ENCODE peak calls at places on chromosomes 5 and 9, in four cellular contexts. D, X, J and M are unnamed samples.
A peak's percentile ranks its signal among the peaks of the same experiment; 100 is the strongest.

GRCh38 chr5:160357861-160358411 is 12.5 kb downstream of the C1QTNF2 start:
- DNase-seq in D (no peak), X (peak; percentile 50), J (no peak), M (no peak)

GRCh38 chr9:126162611-126163381 is 163.8 kb upstream of the MVB12B start:
- DNase-seq in D (no peak), X (no peak), J (no peak), M (no peak)

GRCh38 chr5:91223886-91224285 is 159.2 kb downstream of the ARRDC3 start:
- DNase-seq in D (peak; percentile 9), X (no peak), J (no peak), M (no peak)

GRCh38 chr5:137218471-137218870 is 280.7 kb downstream of the SPOCK1 start:
- DNase-seq in D (peak; percentile 52), X (no peak), J (no peak), M (no peak)

GRCh38 chr9:14945351-14945750 is 35.1 kb upstream of the FREM1 start:
- DNase-seq in D (no peak), X (no peak), J (no peak), M (no peak)

GRCh38 chr5:42614509-42614908 is 142.1 kb upstream of the CCDC152 start:
- DNase-seq in D (peak; percentile 7), X (no peak), J (no peak), M (no peak)

GRCh38 chr9:120439147-120439546 is 140.8 kb downstream of the CDK5RAP2 start:
- DNase-seq in D (peak; percentile 23), X (no peak), J (no peak), M (peak; percentile 39)

GRCh38 chr9:93681316-93682154 is 105.2 kb downstream of the PHF2 start:
- DNase-seq in D (no peak), X (no peak), J (no peak), M (no peak)

GRCh38 chr5:160500776-160501175 is 79.1 kb downstream of the PTTG1 start:
- DNase-seq in D (no peak), X (no peak), J (no peak), M (no peak)

GRCh38 chr5:1448511-1449011 is 3.3 kb upstream of the SLC6A3 start:
- DNase-seq in D (no peak), X (no peak), J (no peak), M (no peak)

GRCh38 chr5:125536582-125536981 is 790.1 kb upstream of the ZNF608 start:
- DNase-seq in D (peak; percentile 27), X (no peak), J (no peak), M (no peak)

GRCh38 chr9:111276723-111277122 is 53.3 kb downstream of the OR2K2 start:
- DNase-seq in D (no peak), X (no peak), J (no peak), M (no peak)

GRCh38 chr9:136141716-136142415 is 23.2 kb upstream of the TMEM250 start:
- DNase-seq in D (no peak), X (no peak), J (no peak), M (no peak)

GRCh38 chr9:128946945-128947422 is 419 bp downstream of the DOLK start:
- DNase-seq in D (peak; percentile 11), X (no peak), J (no peak), M (peak; percentile 73)

GRCh38 chr9:131732636-131733340 is 7.1 kb downstream of the RAPGEF1 start:
- DNase-seq in D (no peak), X (no peak), J (no peak), M (no peak)

GRCh38 chr5:14268236-14268701 is 125.1 kb downstream of the TRIO start:
- DNase-seq in D (peak; percentile 81), X (no peak), J (no peak), M (peak; percentile 41)

GRCh38 chr5:134526483-134527155 is 1.1 kb downstream of the JADE2 start:
- DNase-seq in D (no peak), X (peak; percentile 84), J (peak; percentile 69), M (peak; percentile 69)

GRCh38 chr9:35091536-35091935 is 4.9 kb downstream of the PIGO start:
- DNase-seq in D (no peak), X (no peak), J (no peak), M (no peak)

GRCh38 chr5:138527170-138527569 is 15.9 kb downstream of the ETF1 start:
- DNase-seq in D (no peak), X (no peak), J (no peak), M (no peak)

GRCh38 chr9:76567086-76567485 is 108.1 kb downstream of the GCNT1 start:
- DNase-seq in D (no peak), X (no peak), J (no peak), M (no peak)

GRCh38 chr5:150279618-150280017 is 10.0 kb downstream of the CAMK2A start:
- DNase-seq in D (no peak), X (no peak), J (no peak), M (no peak)

GRCh38 chr9:92506184-92506857 is 24.0 kb upstream of the ASPN start:
- DNase-seq in D (peak; percentile 95), X (no peak), J (no peak), M (no peak)

GRCh38 chr5:71699233-71699632 is 19.8 kb upstream of the CARTPT start:
- DNase-seq in D (no peak), X (no peak), J (no peak), M (no peak)

GRCh38 chr5:100840364-100840763 is 62.7 kb downstream of the ST8SIA4 start:
- DNase-seq in D (peak; percentile 35), X (no peak), J (no peak), M (peak; percentile 28)

GRCh38 chr5:74326571-74327338 is 313.8 kb downstream of the ENC1 start:
- DNase-seq in D (peak; percentile 96), X (no peak), J (no peak), M (peak; percentile 19)

GRCh38 chr9:110814159-110814558 is 145.6 kb downstream of the MUSK start:
- DNase-seq in D (peak; percentile 25), X (no peak), J (no peak), M (no peak)

GRCh38 chr9:92275541-92275940 is 18.0 kb downstream of the IARS1 start:
- DNase-seq in D (no peak), X (no peak), J (no peak), M (no peak)

GRCh38 chr9:14127656-14128055 is 186.3 kb downstream of the NFIB start:
- DNase-seq in D (peak; percentile 58), X (no peak), J (no peak), M (no peak)

GRCh38 chr5:38595149-38595725 is 38.8 kb upstream of the LIFR start:
- DNase-seq in D (peak; percentile 61), X (no peak), J (no peak), M (no peak)

GRCh38 chr5:142014911-142015584 is 2.2 kb upstream of the GNPDA1 start:
- DNase-seq in D (peak; percentile 62), X (no peak), J (no peak), M (peak; percentile 65)

GRCh38 chr5:163571755-163572154 is 66.3 kb downstream of the MAT2B start:
- DNase-seq in D (peak; percentile 97), X (peak; percentile 14), J (no peak), M (no peak)

GRCh38 chr5:74612059-74612458 is 28.5 kb downstream of the ENC1 start:
- DNase-seq in D (no peak), X (no peak), J (no peak), M (no peak)

GRCh38 chr5:149419532-149420485 is 40.7 kb upstream of the IL17B start:
- DNase-seq in D (no peak), X (no peak), J (no peak), M (no peak)

GRCh38 chr5:92838253-92838652 is 742.8 kb downstream of the NR2F1-AS1 start:
- DNase-seq in D (no peak), X (no peak), J (no peak), M (no peak)

GRCh38 chr9:134418986-134419683 is 92.9 kb downstream of the RXRA start:
- DNase-seq in D (no peak), X (peak; percentile 67), J (no peak), M (no peak)

DNA sequence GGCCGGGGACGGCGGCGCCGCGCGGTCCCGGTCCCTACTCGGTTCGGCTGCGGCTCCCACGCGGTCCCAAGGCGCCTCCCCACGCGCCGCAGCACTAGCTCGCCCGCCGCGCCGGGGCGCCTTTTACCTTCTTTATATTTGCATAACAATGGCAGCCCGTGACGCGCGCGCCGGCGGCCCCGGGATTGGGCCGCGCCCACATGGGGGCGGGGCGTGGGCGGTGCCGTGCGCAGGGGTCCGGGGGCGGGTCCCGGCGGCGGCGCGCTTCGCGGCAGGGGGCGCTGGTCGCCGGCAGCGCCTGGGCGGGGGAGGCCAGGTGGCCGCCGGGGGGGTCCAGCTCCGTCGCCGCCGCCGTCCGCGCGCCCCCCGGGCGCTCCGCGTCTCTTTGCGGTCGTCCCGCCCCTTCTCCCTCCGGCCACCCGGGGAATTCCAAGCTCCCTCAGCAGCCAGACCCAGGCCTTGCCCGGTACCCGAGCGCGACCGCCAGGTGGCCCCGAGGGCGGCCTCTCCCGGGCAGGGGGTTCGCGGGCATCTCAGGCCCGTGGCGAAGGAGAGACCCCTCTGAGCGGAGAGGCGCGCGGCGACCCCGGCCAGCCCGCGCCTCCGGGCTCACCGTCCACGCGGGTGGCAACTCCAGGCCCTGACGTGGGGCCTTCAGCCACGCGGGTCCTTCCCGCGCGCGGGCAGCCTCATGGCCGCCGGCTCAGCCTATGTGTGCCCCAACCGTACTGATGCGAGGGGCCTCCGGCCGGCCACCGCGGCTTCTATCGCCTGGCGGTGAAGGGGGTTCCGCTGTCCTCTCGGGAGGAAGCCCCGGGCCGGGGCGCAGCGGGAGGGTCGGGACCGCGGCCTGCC is at the start of gene NRARP:
- DNase-seq in D (peak; percentile 64), X (peak; percentile 93), J (peak; percentile 68), M (peak; percentile 89)
- TF ChIP-seq POLR2A in D (peak; percentile 25), X (no peak), J (no peak), M (no peak)

GRCh38 chr9:25207402-25207801 is 470.8 kb downstream of the TUSC1 start:
- DNase-seq in D (no peak), X (no peak), J (no peak), M (no peak)
- TF ChIP-seq POLR2A in D (no peak), X (no peak), J (no peak), M (no peak)

GRCh38 chr9:123929177-123929869 is 603 bp downstream of the DENND1A start:
- DNase-seq in D (no peak), X (no peak), J (no peak), M (peak; percentile 71)

GRCh38 chr9:123926986-123927385 is 2.9 kb downstream of the DENND1A start:
- DNase-seq in D (no peak), X (no peak), J (no peak), M (no peak)

GRCh38 chr9:123928471-123929176 is 1.3 kb downstream of the DENND1A start:
- DNase-seq in D (peak; percentile 41), X (no peak), J (no peak), M (peak; percentile 85)

GRCh38 chr9:123927625-123928308 is 2.2 kb downstream of the DENND1A start:
- DNase-seq in D (peak; percentile 55), X (no peak), J (no peak), M (peak; percentile 23)

GRCh38 chr9:123929870-123930831 is at the start of gene DENND1A:
- DNase-seq in D (peak; percentile 84), X (peak; percentile 92), J (peak; percentile 78), M (peak; percentile 95)
- TF ChIP-seq POLR2A in D (peak; percentile 44), X (peak; percentile 23), J (peak; percentile 39), M (no peak)

GRCh38 chr9:127847155-127847463 is 7.3 kb downstream of the ENG start:
- DNase-seq in D (no peak), X (peak; percentile 48), J (no peak), M (peak; percentile 32)

GRCh38 chr9:127848756-127849504 is 5.5 kb downstream of the ENG start:
- DNase-seq in D (no peak), X (no peak), J (no peak), M (no peak)

GRCh38 chr9:127847833-127848755 is 6.4 kb downstream of the ENG start:
- DNase-seq in D (no peak), X (no peak), J (no peak), M (no peak)

GRCh38 chr9:127846451-127847154 is 7.9 kb downstream of the ENG start:
- DNase-seq in D (no peak), X (peak; percentile 59), J (no peak), M (peak; percentile 59)

GRCh38 chr9:127844821-127845359 is 9.6 kb downstream of the ENG start:
- DNase-seq in D (no peak), X (no peak), J (no peak), M (no peak)
- TF ChIP-seq POLR2A in D (no peak), X (no peak), J (no peak), M (no peak)

GRCh38 chr9:113056191-113057106 is at the start of gene ZFP37:
- DNase-seq in D (peak; percentile 94), X (peak; percentile 95), J (peak; percentile 83), M (peak; percentile 37)
- TF ChIP-seq POLR2A in D (peak; percentile 34), X (peak; percentile 31), J (no peak), M (no peak)